ENCODE peak calls at places on chromosomes 1 and 21, in eight cellular contexts. R is mammary epithelial cell, P is heart right ventricle, Q is keratinocyte, S is AG04450, V is suprapubic skin, G is psoas muscle, C is MM.1S. U is an unnamed sample.

GRCh38 chr1:8409107-8409506 is 91.2 kb downstream of the SLC45A1 start:
- DNase-seq in R (peak), P (no peak), Q (no peak), S (no peak), V (no peak), G (no peak), C (no peak), U (no peak)

GRCh38 chr1:85628791-85629531 is 48.4 kb downstream of the CCN1 start:
- DNase-seq in R (peak), P (peak), Q (no peak), S (peak), V (no peak), G (peak), C (no peak), U (no peak)

GRCh38 chr1:157431751-157432150 is 120.6 kb downstream of the FCRL5 start:
- DNase-seq in R (peak), P (no peak), Q (no peak), S (no peak), V (no peak), G (no peak), C (no peak), U (peak)

GRCh38 chr1:195345149-195345548 is 1263.1 kb downstream of the KCNT2 start:
- DNase-seq in R (no peak), P (no peak), Q (no peak), S (no peak), V (no peak), G (peak), C (no peak), U (no peak)

GRCh38 chr1:193799948-193800690 is 613.7 kb upstream of the B3GALT2 start:
- DNase-seq in R (no peak), P (no peak), Q (no peak), S (no peak), V (no peak), G (no peak), C (no peak), U (no peak)

GRCh38 chr21:14863745-14864210 is 201.0 kb downstream of the NRIP1 start:
- DNase-seq in R (no peak), P (no peak), Q (no peak), S (no peak), V (no peak), G (no peak), C (no peak), U (no peak)

GRCh38 chr1:182616130-182617074 is 12.2 kb upstream of the RGS16 start:
- DNase-seq in R (peak), P (peak), Q (no peak), S (no peak), V (peak), G (peak), C (peak), U (no peak)

GRCh38 chr21:38472709-38473108 is 25.6 kb downstream of the ERG start:
- DNase-seq in R (no peak), P (no peak), Q (no peak), S (no peak), V (no peak), G (no peak), C (no peak), U (no peak)

GRCh38 chr21:31909153-31909771 is 36.4 kb downstream of the HUNK start:
- DNase-seq in R (no peak), P (no peak), Q (no peak), S (no peak), V (no peak), G (no peak), C (no peak), U (no peak)

GRCh38 chr1:203512830-203513578 is 19.1 kb downstream of the OPTC start:
- DNase-seq in R (peak), P (no peak), Q (no peak), S (peak), V (peak), G (no peak), C (no peak), U (peak)

GRCh38 chr21:22319435-22319834 is 1321.2 kb downstream of the NCAM2 start:
- DNase-seq in R (no peak), P (no peak), Q (no peak), S (no peak), V (no peak), G (no peak), C (no peak), U (no peak)

GRCh38 chr1:243723458-243724043 is 126.5 kb downstream of the AKT3 start:
- DNase-seq in R (no peak), P (no peak), Q (no peak), S (no peak), V (no peak), G (no peak), C (no peak), U (no peak)

GRCh38 chr1:9992910-9993309 is 4.1 kb upstream of the RBP7 start:
- DNase-seq in R (no peak), P (no peak), Q (no peak), S (no peak), V (no peak), G (no peak), C (no peak), U (no peak)

GRCh38 chr1:56451491-56451890 is 127.9 kb downstream of the PLPP3 start:
- DNase-seq in R (no peak), P (no peak), Q (no peak), S (no peak), V (no peak), G (no peak), C (no peak), U (no peak)

GRCh38 chr1:1421147-1421906 is at the start of gene ANKRD65:
- DNase-seq in R (peak), P (no peak), Q (peak), S (no peak), V (no peak), G (peak), C (no peak), U (peak)

GRCh38 chr1:235078927-235079381 is 49.7 kb downstream of the TOMM20 start:
- DNase-seq in R (peak), P (no peak), Q (no peak), S (no peak), V (no peak), G (no peak), C (peak), U (no peak)

GRCh38 chr1:118963456-118964430 is 24.4 kb downstream of the TBX15 start:
- DNase-seq in R (peak), P (no peak), Q (no peak), S (no peak), V (no peak), G (peak), C (no peak), U (peak)

GRCh38 chr1:220786337-220787068 is at the start of gene MTARC1:
- DNase-seq in R (no peak), P (peak), Q (no peak), S (no peak), V (peak), G (peak), C (peak), U (peak)

GRCh38 chr1:151061012-151061401 is 810 bp downstream of the MLLT11 start:
- DNase-seq in R (no peak), P (no peak), Q (no peak), S (no peak), V (no peak), G (no peak), C (no peak), U (no peak)

GRCh38 chr1:211352985-211353515 is 26.4 kb downstream of the TRAF5 start:
- DNase-seq in R (peak), P (peak), Q (no peak), S (no peak), V (no peak), G (no peak), C (peak), U (peak)

GRCh38 chr21:36909901-36910561 is 56.4 kb downstream of the HLCS start:
- DNase-seq in R (peak), P (no peak), Q (peak), S (peak), V (no peak), G (no peak), C (no peak), U (peak)

GRCh38 chr1:225464851-225465792 is 37.3 kb upstream of the LBR start:
- DNase-seq in R (peak), P (no peak), Q (no peak), S (no peak), V (peak), G (peak), C (no peak), U (no peak)

GRCh38 chr1:31955917-31956736 is 18.0 kb upstream of the PTP4A2 start:
- DNase-seq in R (peak), P (peak), Q (peak), S (peak), V (peak), G (peak), C (peak), U (peak)

GRCh38 chr1:224783006-224783651 is 146.3 kb upstream of the DNAH14 start:
- DNase-seq in R (no peak), P (no peak), Q (no peak), S (no peak), V (no peak), G (no peak), C (peak), U (no peak)

GRCh38 chr1:201334325-201335173 is 42.9 kb downstream of the TNNT2 start:
- DNase-seq in R (no peak), P (no peak), Q (no peak), S (no peak), V (peak), G (no peak), C (no peak), U (no peak)

DNA sequence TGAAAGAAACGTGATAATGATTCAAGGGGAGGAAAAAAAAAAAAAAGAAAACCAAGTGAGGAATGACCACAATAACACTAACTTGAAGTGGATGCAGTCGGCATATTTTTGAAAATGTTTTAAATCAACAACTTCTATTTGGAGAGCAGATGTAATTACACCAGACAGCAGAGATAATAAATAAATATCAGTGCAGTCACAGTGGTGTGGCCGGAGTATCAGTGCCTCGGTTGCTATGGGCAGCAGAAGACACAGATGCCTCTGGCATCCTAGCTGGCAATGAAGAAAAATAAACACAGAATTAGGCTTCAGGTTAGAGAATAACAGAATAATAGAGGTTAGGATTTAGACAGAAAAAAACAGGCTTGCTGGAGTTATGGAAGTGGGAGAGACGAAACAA is 888.3 kb downstream of the LTN1 start:
- DNase-seq in R (no peak), P (no peak), Q (no peak), S (no peak), V (no peak), G (no peak), C (no peak), U (no peak)
- H3K27ac ChIP-seq in R (no peak), P (no peak), Q (no peak), S (no peak), V (no peak), G (peak), C (no peak), U (no peak)

GRCh38 chr21:30340714-30341573 is 3.5 kb upstream of the KRTAP27-1 start:
- DNase-seq in R (peak), P (no peak), Q (no peak), S (no peak), V (no peak), G (no peak), C (peak), U (peak)

GRCh38 chr21:30349572-30349971 is 1.2 kb upstream of the KRTAP23-1 start:
- DNase-seq in R (peak), P (no peak), Q (no peak), S (no peak), V (no peak), G (no peak), C (no peak), U (peak)

GRCh38 chr21:30348506-30348905 is at the start of gene KRTAP23-1:
- DNase-seq in R (no peak), P (no peak), Q (no peak), S (no peak), V (no peak), G (no peak), C (no peak), U (no peak)

DNA sequence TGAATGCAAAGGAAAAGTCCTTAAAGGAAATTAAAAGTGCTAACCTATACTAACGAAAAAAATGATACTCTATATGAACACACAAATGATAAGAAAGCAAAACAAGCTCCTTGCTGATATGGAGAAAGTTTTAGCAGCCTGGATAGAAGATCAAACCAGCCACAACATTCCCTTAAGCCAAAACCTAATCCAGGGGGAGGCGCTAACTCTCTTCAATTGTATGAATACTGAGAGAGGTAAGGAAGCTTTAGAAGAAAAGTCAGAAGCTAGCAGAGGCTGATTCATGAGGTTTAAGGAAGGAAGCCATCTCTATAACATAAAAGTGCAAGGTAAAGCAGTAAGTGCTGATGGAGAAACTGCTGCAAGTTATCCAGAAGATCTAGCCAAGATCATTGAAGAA is 3.4 kb downstream of the KRTAP23-1 start:
- DNase-seq in R (no peak), P (no peak), Q (no peak), S (no peak), V (no peak), G (no peak), C (no peak), U (no peak)
- TF ChIP-seq CTCF in R (no peak), P (no peak), Q (no peak), S (no peak), V (no peak), G (no peak), C (no peak), U (no peak)

GRCh38 chr1:155010211-155010918 is 7.8 kb downstream of the ZBTB7B start:
- DNase-seq in R (no peak), P (no peak), Q (no peak), S (no peak), V (no peak), G (no peak), C (no peak), U (no peak)
- H3K27ac ChIP-seq in R (no peak), P (no peak), Q (no peak), S (no peak), V (peak), G (peak), C (no peak), U (peak)

DNA sequence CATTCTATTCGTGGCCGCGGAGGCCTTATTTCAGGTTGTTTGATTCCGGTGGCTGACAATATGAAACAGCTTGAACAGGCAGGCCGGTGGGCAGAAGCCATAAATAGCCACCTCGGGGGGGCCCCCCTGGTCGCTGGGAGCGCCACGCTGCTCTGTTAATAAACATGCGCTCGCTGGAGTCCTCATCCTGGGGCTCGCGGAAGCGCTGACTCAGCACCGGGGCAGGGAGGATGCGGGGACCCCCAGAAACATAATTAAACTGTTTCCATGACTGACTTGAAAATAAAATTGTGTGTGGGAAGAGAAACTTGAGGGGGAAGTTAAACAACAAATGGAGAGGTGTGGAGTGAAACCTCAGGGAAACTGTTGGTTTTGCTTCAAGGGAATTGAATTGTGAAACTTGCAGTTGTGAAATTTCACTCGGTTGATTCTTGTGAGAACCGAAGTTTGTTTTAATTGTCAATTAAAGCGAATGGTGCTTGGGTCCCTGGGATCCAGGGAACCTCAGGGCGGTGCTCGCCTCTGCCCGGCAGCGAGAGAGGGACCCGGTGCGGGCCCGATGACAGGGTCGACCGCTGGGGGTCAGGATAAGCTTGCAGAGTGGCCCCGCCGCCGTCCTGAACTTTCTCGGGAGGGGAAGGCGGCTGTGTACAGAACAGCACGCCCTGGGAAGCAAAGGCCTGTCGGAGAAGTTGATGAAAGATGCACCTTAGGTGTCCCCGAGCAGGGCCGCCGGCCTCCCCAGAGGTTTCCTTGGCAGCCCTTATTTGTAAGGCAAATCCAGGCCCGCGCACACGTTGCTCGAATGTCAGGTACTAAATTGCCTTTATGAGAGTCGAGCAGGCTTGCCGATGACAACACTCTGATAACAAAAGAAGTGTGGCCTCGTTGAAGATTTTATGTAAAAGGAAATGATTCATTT is 176.9 kb upstream of the LMO4 start:
- DNase-seq in R (no peak), P (peak), Q (no peak), S (peak), V (peak), G (peak), C (peak), U (no peak)
- TF ChIP-seq CTCF in R (no peak), P (peak), Q (peak), S (peak), V (peak), G (peak), C (peak), U (no peak)

DNA sequence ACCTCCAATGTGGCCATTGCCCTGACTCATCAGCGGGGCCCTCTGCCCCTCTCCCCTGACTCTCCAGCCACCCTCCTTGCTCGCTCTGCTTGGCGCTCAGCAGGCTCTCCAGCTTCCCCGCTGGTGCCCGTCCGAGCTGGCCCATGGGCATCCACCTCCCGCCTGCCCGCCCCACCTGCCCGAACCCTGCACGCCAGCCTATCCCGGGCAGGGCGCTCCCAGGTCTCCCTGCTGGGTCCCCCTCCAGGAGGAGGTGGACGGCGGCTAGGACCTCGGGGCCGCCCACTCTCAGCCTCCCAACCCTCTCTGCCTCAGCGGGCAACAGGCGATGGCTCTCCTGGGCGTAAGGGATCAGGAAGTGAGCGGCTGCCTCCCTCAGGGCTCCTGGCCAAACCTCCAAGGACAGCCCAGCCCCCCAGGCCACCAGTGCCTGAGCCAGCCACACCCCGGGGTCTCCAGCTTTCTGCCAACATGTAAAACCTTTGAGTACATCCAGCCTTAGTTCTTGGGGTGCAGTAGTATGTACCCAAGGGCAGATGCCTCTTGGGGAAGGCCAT is 10.8 kb downstream of the HCN3 start:
- DNase-seq in R (no peak), P (no peak), Q (no peak), S (no peak), V (no peak), G (no peak), C (no peak), U (no peak)
- H3K27ac ChIP-seq in R (no peak), P (no peak), Q (no peak), S (no peak), V (no peak), G (no peak), C (no peak), U (no peak)

DNA sequence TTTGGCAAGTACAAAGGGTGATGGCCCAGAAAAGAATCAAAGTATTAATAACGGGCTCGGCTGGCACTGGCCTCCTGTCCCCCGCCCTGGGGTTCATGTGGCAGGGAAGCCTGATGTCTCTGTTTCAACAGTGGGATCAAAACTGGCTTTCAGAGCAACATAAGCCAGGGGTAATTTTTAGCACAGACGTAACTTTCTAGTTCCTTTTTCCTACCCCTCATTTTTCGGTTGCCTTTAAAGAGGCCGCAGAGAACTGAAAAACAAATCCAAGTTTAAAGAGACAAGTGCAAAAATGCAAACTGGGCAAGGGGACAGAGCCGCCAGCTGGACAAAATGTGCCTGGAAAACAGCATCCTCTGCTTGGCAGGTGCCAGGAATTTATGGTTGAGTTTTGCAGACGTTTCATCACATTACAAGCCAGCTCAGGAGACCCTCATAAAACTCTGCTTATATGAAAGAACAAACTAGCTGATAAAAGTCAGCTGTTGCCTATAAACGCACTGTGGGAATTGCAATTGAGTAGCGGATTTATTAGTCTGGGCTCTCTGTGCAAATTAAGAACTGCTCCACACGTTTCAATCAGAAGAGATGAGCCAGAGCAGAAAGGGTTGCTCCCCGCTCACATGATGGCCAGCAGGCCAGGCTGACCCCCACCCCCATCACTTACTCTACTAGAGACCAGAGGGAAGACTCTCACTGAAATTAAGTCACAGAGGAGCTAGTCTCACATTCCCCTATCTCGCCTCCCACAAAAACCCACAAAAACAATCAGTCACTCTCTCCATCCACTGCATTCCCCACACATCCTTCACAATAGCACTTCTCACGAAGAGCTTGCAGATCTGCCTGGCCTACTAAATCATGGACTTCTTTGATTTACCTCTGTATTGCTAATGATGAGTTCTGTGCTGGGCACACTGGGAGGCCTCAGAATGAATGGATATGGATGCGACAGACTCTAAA is 15.8 kb upstream of the CDCA8 start:
- DNase-seq in R (no peak), P (no peak), Q (no peak), S (no peak), V (no peak), G (no peak), C (peak), U (no peak)
- TF ChIP-seq CTCF in R (no peak), P (no peak), Q (no peak), S (no peak), V (no peak), G (no peak), C (peak), U (no peak)